ENCODE peak calls at places on chromosomes 13 and 19, in nine cellular contexts. Y is HepG2, D is transverse colon, K is sigmoid colon, B is suprapubic skin, V is upper lobe of left lung, H is GM12878, L is stomach, S is H1. T is an unnamed sample.
A peak's percentile ranks its signal among the peaks of the same experiment; 100 is the strongest.

GRCh38 chr19:55253842-55254624 is 4.8 kb downstream of the PPP6R1 start:
- DNase-seq in Y (no peak), D (peak; percentile 69), K (no peak), B (peak; percentile 69), V (no peak), H (peak; percentile 77), L (peak; percentile 45), S (no peak), T (no peak)

GRCh38 chr13:29573190-29573589 is 22.3 kb downstream of the SLC7A1 start:
- DNase-seq in Y (no peak), D (peak; percentile 78), K (peak; percentile 82), B (no peak), V (no peak), H (no peak), L (peak; percentile 53), S (no peak), T (no peak)

GRCh38 chr13:41418027-41418426 is 39.3 kb upstream of the RGCC start:
- DNase-seq in Y (no peak), D (no peak), K (no peak), B (no peak), V (no peak), H (no peak), L (no peak), S (no peak), T (peak; percentile 55)

GRCh38 chr19:35549174-35549788 is 3.9 kb downstream of the TMEM147 start:
- DNase-seq in Y (peak; percentile 76), D (peak; percentile 56), K (no peak), B (no peak), V (no peak), H (no peak), L (peak; percentile 63), S (no peak), T (no peak)

GRCh38 chr13:79477968-79478367 is 3.0 kb upstream of the NDFIP2 start:
- DNase-seq in Y (no peak), D (no peak), K (no peak), B (no peak), V (no peak), H (no peak), L (no peak), S (no peak), T (no peak)

GRCh38 chr13:110258876-110259631 is 47.9 kb downstream of the COL4A1 start:
- DNase-seq in Y (no peak), D (no peak), K (no peak), B (no peak), V (peak; percentile 17), H (no peak), L (no peak), S (no peak), T (no peak)

GRCh38 chr19:29841209-29841558 is 29.4 kb downstream of the CCNE1 start:
- DNase-seq in Y (peak; percentile 54), D (no peak), K (peak; percentile 48), B (peak; percentile 18), V (no peak), H (no peak), L (no peak), S (no peak), T (peak; percentile 62)

GRCh38 chr19:50556236-50557008 is 11.8 kb downstream of the LRRC4B start:
- DNase-seq in Y (peak; percentile 33), D (peak; percentile 71), K (peak; percentile 80), B (no peak), V (peak; percentile 91), H (peak; percentile 15), L (peak; percentile 72), S (peak; percentile 70), T (no peak)

GRCh38 chr19:57672466-57672865 is 3.7 kb downstream of the ZSCAN4 start:
- DNase-seq in Y (no peak), D (no peak), K (no peak), B (no peak), V (no peak), H (no peak), L (no peak), S (no peak), T (no peak)

GRCh38 chr19:50835785-50836542 is 2.6 kb upstream of the KLK15 start:
- DNase-seq in Y (peak; percentile 38), D (peak; percentile 89), K (peak; percentile 78), B (no peak), V (peak; percentile 97), H (peak; percentile 26), L (peak; percentile 78), S (no peak), T (no peak)

GRCh38 chr13:87999141-87999765 is 328.1 kb downstream of the SLITRK5 start:
- DNase-seq in Y (no peak), D (no peak), K (no peak), B (no peak), V (no peak), H (no peak), L (no peak), S (no peak), T (no peak)

GRCh38 chr13:43787998-43788397 is 1.2 kb upstream of the ENOX1 start:
- DNase-seq in Y (no peak), D (no peak), K (no peak), B (no peak), V (no peak), H (no peak), L (no peak), S (no peak), T (no peak)

GRCh38 chr13:46339035-46339666 is 47.9 kb downstream of the RUBCNL start:
- DNase-seq in Y (no peak), D (peak; percentile 31), K (no peak), B (no peak), V (no peak), H (peak; percentile 59), L (no peak), S (no peak), T (no peak)

GRCh38 chr19:6521718-6522646 is 8.8 kb upstream of the TNFSF9 start:
- DNase-seq in Y (no peak), D (peak; percentile 61), K (no peak), B (no peak), V (peak; percentile 87), H (peak; percentile 95), L (peak; percentile 46), S (no peak), T (no peak)

GRCh38 chr19:6522712-6523111 is 8.1 kb upstream of the TNFSF9 start:
- DNase-seq in Y (no peak), D (no peak), K (no peak), B (no peak), V (no peak), H (no peak), L (no peak), S (no peak), T (no peak)

GRCh38 chr19:6527893-6528543 is 2.8 kb upstream of the TNFSF9 start:
- DNase-seq in Y (no peak), D (no peak), K (no peak), B (no peak), V (no peak), H (peak; percentile 96), L (no peak), S (no peak), T (no peak)

GRCh38 chr19:6528544-6529121 is 2.2 kb upstream of the TNFSF9 start:
- DNase-seq in Y (peak; percentile 60), D (peak; percentile 51), K (peak; percentile 80), B (no peak), V (no peak), H (no peak), L (no peak), S (no peak), T (peak; percentile 92)

GRCh38 chr19:6524326-6524725 is 6.5 kb upstream of the TNFSF9 start:
- DNase-seq in Y (no peak), D (no peak), K (no peak), B (no peak), V (no peak), H (no peak), L (no peak), S (no peak), T (no peak)
- TF ChIP-seq EP300 in Y (no peak), D (no peak), K (no peak), B (no peak), V (no peak), H (no peak), L (no peak), S (no peak), T (no peak)

GRCh38 chr13:54016548-54016947 is 987.9 kb downstream of the OLFM4 start:
- DNase-seq in Y (no peak), D (no peak), K (no peak), B (no peak), V (no peak), H (no peak), L (no peak), S (no peak), T (no peak)
- TF ChIP-seq POLR2AphosphoS5 in Y (no peak), D (no peak), K (no peak), B (no peak), V (no peak), H (no peak), L (no peak), S (no peak), T (no peak)

DNA sequence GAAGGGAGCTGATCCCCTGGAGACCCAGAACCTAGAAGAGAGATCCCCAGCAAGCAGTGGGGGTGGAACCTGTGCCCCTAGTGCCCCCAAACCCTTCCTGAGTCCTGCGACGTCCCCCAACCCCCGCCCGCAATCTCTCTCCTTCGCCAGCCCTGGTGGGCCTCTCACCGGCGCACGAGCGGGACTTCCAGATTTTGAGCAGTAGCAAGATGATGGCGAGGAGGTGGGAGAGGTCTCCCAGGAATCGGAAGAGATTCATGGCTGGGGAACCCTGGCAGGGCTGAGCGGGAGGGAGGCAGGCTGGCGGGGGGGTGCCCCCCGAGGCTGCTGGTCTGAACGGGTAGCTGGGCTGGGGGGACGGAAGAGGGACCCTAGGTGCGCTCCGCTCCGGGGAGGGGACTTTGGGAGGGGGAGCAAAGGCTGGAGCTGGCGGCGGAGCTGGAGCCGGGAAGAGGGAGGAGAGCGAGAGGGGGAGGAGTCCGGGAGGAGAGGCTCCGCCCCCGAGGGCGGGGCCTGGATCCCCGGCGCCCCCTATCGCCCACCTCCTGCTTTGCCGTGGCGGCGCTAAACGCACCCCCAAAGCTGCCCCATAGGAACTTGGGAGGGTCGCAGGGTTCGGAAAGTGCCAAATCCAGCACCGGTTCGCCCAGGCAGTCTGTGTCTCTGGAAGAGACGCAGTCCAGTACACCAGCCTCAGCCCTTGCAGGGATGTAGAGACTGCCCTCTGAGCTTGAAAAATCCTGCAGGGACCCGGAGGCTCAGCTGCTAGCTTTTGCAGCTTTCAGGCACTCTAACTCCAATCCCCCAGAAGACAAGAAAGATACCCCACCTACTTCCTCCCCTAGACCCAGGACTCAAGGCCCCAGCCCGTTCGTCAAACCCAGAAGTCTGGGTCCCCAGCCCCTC is at the start of gene KDELR1:
- DNase-seq in Y (peak; percentile 42), D (peak; percentile 82), K (peak; percentile 89), B (peak; percentile 88), V (peak; percentile 95), H (no peak), L (peak; percentile 81), S (no peak), T (no peak)
- TF ChIP-seq POLR2A in Y (peak; percentile 73), D (peak; percentile 65), K (peak; percentile 64), B (peak; percentile 42), V (peak; percentile 36), H (peak; percentile 68), L (no peak), S (no peak), T (no peak)

DNA sequence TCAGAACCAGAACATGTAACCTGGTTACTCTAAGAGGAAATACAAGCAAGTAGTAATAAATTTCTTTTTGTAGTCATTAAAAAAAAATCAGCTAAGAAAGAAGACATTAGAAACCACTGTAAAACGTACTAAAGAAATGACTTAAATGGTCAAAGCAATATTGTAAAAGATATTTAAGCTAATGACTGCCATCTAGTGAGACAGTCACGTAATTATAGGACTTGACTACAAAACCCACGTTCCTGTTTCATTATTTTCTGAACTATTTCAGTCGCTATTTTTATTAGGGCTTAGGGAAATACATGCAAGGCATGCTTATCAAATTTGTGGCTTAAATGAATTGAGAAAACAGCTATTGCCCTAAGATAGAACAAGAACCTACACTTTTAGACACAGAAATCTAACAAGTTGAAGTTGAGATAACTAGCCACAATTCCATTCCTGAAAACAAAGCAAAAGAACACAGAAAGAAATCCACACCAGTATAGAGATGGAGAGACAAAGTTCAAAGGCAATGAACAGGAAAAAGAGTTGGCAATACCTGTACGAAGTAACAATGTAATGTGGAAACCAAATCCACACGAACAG is 17.9 kb downstream of the ALG5 start:
- DNase-seq in Y (peak; percentile 45), D (no peak), K (no peak), B (no peak), V (no peak), H (no peak), L (no peak), S (no peak), T (no peak)
- TF ChIP-seq EP300 in Y (no peak), D (no peak), K (no peak), B (no peak), V (no peak), H (no peak), L (no peak), S (no peak), T (no peak)